ENCODE peak calls at places on chromosomes 6 and 20, in ten cellular contexts. A is heart right ventricle, Z is ascending aorta, K is PC-9, S is Peyer's patch, I is IMR-90, Y is cardiac muscle cell, X is heart left ventricle, T is sigmoid colon, J is endodermal cell. E is an unnamed sample.
A peak's percentile ranks its signal among the peaks of the same experiment; 100 is the strongest.

GRCh38 chr6:110874880-110875547 is 429 bp downstream of the AMD1 start:
- DNase-seq in X (peak; percentile 40), I (no peak), S (peak; percentile 81), J (peak; percentile 67), T (peak; percentile 76), A (peak; percentile 47), Z (no peak), K (no peak), Y (peak; percentile 27), E (no peak)

GRCh38 chr6:159094444-159095252 is 49.9 kb upstream of the TAGAP start:
- DNase-seq in S (no peak), X (no peak), J (peak; percentile 55), K (no peak), T (no peak), Z (no peak), Y (no peak), A (no peak), I (no peak), E (no peak)

GRCh38 chr6:157988700-157989063 is 7.0 kb downstream of the SYNJ2 start:
- DNase-seq in Z (no peak), I (no peak), J (no peak), K (no peak), T (peak; percentile 39), X (no peak), A (no peak), Y (no peak), S (no peak), E (no peak)

GRCh38 chr6:108720798-108721197 is 127.4 kb upstream of the ARMC2 start:
- DNase-seq in I (no peak), Z (no peak), T (no peak), X (no peak), K (no peak), J (peak; percentile 17), Y (no peak), S (no peak), A (no peak), E (no peak)

GRCh38 chr6:133410628-133411027 is 169.5 kb downstream of the EYA4 start:
- DNase-seq in T (no peak), K (no peak), I (no peak), J (peak; percentile 88), X (no peak), Z (no peak), Y (no peak), S (no peak), A (no peak), E (no peak)

GRCh38 chr20:42276718-42277117 is 658.5 kb upstream of the CHD6 start:
- DNase-seq in Y (no peak), A (no peak), S (no peak), Z (no peak), T (no peak), J (peak; percentile 57), K (no peak), X (no peak), I (no peak), E (no peak)

GRCh38 chr6:20953019-20953418 is 418.8 kb downstream of the CDKAL1 start:
- DNase-seq in T (no peak), J (no peak), Y (no peak), X (no peak), I (no peak), Z (no peak), A (no peak), S (no peak), K (no peak), E (no peak)

GRCh38 chr6:55875420-55875819 is at the start of gene BMP5:
- DNase-seq in K (no peak), J (no peak), Z (no peak), T (no peak), S (no peak), Y (no peak), I (no peak), X (no peak), A (no peak), E (no peak)

GRCh38 chr20:50691585-50692552 is 527 bp upstream of the RIPOR3 start:
- DNase-seq in X (no peak), I (peak; percentile 69), Y (peak; percentile 76), K (no peak), T (peak; percentile 73), J (peak; percentile 67), A (no peak), Z (no peak), S (no peak), E (peak; percentile 15)

GRCh38 chr20:25399038-25399430 is 8.4 kb upstream of the ABHD12 start:
- DNase-seq in Y (peak; percentile 82), A (no peak), S (no peak), K (peak; percentile 52), J (peak; percentile 69), T (no peak), X (no peak), Z (no peak), I (peak; percentile 83), E (no peak)

DNA sequence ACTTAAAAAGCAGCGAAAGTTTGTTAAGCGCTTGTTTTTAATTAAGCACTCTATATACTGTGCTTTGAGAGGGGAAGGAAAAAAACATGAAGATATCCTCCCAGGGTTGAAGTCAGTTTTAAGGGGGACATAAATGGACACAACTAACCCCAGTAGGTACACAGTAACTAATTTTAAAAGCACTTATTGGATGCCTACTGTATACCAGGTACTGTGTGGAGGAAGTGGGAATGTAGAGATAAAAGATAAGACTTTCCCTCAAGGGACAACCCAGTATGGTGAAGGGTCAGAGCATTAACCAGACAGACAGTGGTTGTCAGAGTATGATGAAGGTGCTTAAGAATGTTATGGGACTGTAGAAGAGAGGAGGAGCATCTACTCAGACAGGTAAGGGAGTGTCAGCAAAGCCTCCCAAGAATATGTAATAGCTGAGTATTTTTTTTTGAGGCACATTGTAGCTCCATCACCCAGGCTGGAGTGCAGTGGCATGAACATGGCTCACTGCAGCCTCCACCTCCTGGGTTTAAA is 900 bp downstream of the ABCF1 start:
- DNase-seq in T (no peak), K (no peak), X (no peak), J (no peak), S (no peak), Y (no peak), Z (no peak), I (no peak), A (no peak), E (peak; percentile 38)
- H3K27ac ChIP-seq in T (peak overlapping the region; percentile 91), K (peak overlapping the region; percentile 49), X (peak overlapping the region; percentile 88), J (no peak overlapping the region), S (peak overlapping the region; percentile 87), Y (peak overlapping the region; percentile 86), Z (peak overlapping the region; percentile 92), I (no peak overlapping the region), A (peak overlapping the region; percentile 82), E (peak overlapping the region; percentile 97)

GRCh38 chr6:13854716-13855250 is 40.4 kb upstream of the MCUR1 start:
- DNase-seq in X (no peak), Y (no peak), J (no peak), A (no peak), I (no peak), K (no peak), Z (no peak), T (no peak), S (no peak), E (no peak)
- TF ChIP-seq CTCF in X (no peak), Y (no peak), J (no peak), A (no peak), I (no peak), K (no peak), Z (no peak), T (no peak), S (no peak), E (no peak)

GRCh38 chr20:4666001-4666470 is 55.7 kb upstream of the PRND start:
- DNase-seq in A (no peak), T (no peak), X (no peak), K (peak; percentile 27), Z (no peak), I (peak; percentile 49), Y (peak; percentile 59), J (no peak), S (no peak), E (peak; percentile 83)

GRCh38 chr20:4663553-4663952 is 58.2 kb upstream of the PRND start:
- DNase-seq in T (no peak), S (no peak), K (no peak), I (no peak), X (no peak), Y (no peak), J (no peak), A (no peak), Z (no peak), E (no peak)

GRCh38 chr20:4664691-4665360 is 56.9 kb upstream of the PRND start:
- DNase-seq in A (no peak), K (no peak), Z (no peak), I (no peak), T (no peak), S (no peak), Y (no peak), X (no peak), J (no peak), E (no peak)

GRCh38 chr20:4667371-4667773 is 54.3 kb upstream of the PRND start:
- DNase-seq in S (no peak), T (no peak), A (no peak), K (no peak), J (no peak), I (no peak), Y (peak; percentile 41), X (no peak), Z (no peak), E (no peak)

DNA sequence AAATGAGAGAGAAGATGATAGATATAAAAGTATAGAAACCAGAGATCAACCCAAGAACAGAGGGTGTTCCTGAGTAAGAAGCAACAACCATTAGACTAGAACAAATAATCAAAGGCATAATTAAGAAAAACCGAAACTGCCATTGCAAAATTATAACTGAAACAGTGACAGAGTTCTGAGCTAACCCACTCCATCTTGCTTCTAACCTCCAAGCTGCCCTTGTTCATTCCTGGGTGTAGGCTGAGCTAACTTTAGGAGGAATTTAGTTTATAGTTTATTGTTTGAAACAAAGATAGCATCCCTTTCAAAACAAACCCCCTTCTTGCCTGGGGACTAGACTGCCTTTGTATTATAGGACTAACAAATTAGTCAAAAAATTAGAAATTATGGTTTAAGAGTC is 56.1 kb upstream of the PRND start:
- DNase-seq in K (no peak), A (no peak), T (no peak), I (no peak), Y (no peak), J (no peak), Z (no peak), X (no peak), S (no peak), E (no peak)
- H3K27ac ChIP-seq in K (peak overlapping the region; percentile 79), A (no peak overlapping the region), T (no peak overlapping the region), I (no peak overlapping the region), Y (no peak overlapping the region), J (no peak overlapping the region), Z (no peak overlapping the region), X (no peak overlapping the region), S (peak overlapping the region; percentile 5), E (peak overlapping the region; percentile 95)

DNA sequence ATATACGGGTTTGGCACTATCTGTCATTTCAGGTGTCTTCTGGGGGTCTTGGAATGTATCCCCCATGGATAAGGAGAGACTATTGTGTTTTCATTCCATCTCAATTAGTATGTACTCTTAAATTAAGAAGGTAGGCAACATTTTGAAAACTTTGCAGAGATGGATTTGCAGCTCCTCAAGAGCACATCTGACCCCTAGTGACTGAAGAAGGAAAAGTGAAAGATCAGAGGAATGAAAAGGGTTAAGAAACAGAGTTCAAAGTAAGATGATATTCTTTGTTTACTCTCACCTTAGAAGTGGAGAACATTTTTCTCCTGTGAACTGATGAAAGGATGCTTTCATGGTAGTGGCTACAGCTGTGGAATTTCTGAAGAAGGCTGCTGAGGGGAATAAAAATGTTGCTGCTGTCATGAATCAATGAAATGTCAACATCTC is 41.5 kb downstream of the SH3BGRL2 start:
- DNase-seq in T (no peak), Z (no peak), A (no peak), I (peak; percentile 45), J (no peak), S (no peak), Y (peak; percentile 41), K (peak; percentile 2), X (no peak), E (no peak)
- TF ChIP-seq CTCF in T (no peak), Z (peak; percentile 15), A (peak; percentile 45), I (peak; percentile 58), J (peak; percentile 77), S (no peak), Y (peak; percentile 59), K (peak; percentile 61), X (peak; percentile 40), E (peak; percentile 43)

GRCh38 chr20:20198011-20198410 is 145.7 kb downstream of the CFAP61 start:
- DNase-seq in K (no peak), Z (no peak), A (no peak), X (no peak), J (no peak), S (no peak), Y (no peak), I (no peak), T (no peak), E (no peak)
- H3K27ac ChIP-seq in K (no peak overlapping the region), Z (no peak overlapping the region), A (no peak overlapping the region), X (no peak overlapping the region), J (no peak overlapping the region), S (no peak overlapping the region), Y (no peak overlapping the region), I (no peak overlapping the region), T (no peak overlapping the region), E (no peak overlapping the region)

E was measured in keratinocyte.